ENCODE peak calls at places on chromosome 18, in seven cellular contexts. Y is H9, O is IMR-90, V is H1, T is neuronal stem cell, S is mesenchymal stem cell, W is trophoblast cell. I is an unnamed sample.

GRCh38 chr18:48979944-48980890 is 29.5 kb upstream of the SMAD7 start:
- DNase-seq in W (peak; percentile 58), O (peak; percentile 65), Y (peak; percentile 28), S (peak; percentile 75), T (no peak), V (no peak), I (no peak)

GRCh38 chr18:22332590-22332989 is 85.1 kb downstream of the CTAGE1 start:
- DNase-seq in V (peak; percentile 75), T (no peak), S (no peak), W (no peak), Y (peak; percentile 82), O (no peak), I (peak; percentile 91)

GRCh38 chr18:63342206-63342605 is 22.6 kb upstream of the BCL2 start:
- DNase-seq in Y (peak; percentile 48), T (no peak), V (peak; percentile 53), O (peak; percentile 28), S (peak; percentile 48), W (peak; percentile 43), I (peak; percentile 63)

GRCh38 chr18:2855560-2856350 is 8.9 kb downstream of the EMILIN2 start:
- DNase-seq in T (no peak), O (no peak), Y (no peak), W (peak; percentile 98), S (no peak), V (no peak), I (no peak)

GRCh38 chr18:39198376-39198775 is 1632.8 kb upstream of the CELF4 start:
- DNase-seq in S (no peak), T (no peak), O (peak; percentile 12), Y (no peak), W (peak; percentile 67), V (no peak), I (no peak)

GRCh38 chr18:36811430-36811829 is 17.4 kb downstream of the TPGS2 start:
- DNase-seq in Y (no peak), O (peak; percentile 35), W (peak; percentile 40), V (no peak), S (no peak), T (no peak), I (no peak)

GRCh38 chr18:72543362-72544055 is 633 bp downstream of the CBLN2 start:
- DNase-seq in S (no peak), W (no peak), V (peak; percentile 56), O (no peak), Y (peak; percentile 30), T (peak; percentile 20), I (peak; percentile 26)

GRCh38 chr18:48152549-48152948 is 222.1 kb upstream of the SMAD2 start:
- DNase-seq in T (no peak), W (peak; percentile 97), S (peak; percentile 86), O (no peak), Y (no peak), V (no peak), I (no peak)

GRCh38 chr18:69574401-69574800 is 173.7 kb downstream of the DOK6 start:
- DNase-seq in O (no peak), W (no peak), T (no peak), Y (no peak), S (no peak), V (no peak), I (no peak)

GRCh38 chr18:57077786-57078552 is 68.9 kb upstream of the BOD1L2 start:
- DNase-seq in T (no peak), S (no peak), W (no peak), O (no peak), V (no peak), Y (peak; percentile 31), I (no peak)

GRCh38 chr18:32173654-32174053 is 16.2 kb upstream of the MEP1B start:
- DNase-seq in Y (no peak), O (no peak), S (no peak), W (no peak), V (no peak), T (no peak), I (no peak)

GRCh38 chr18:80229342-80229741 is 18.0 kb downstream of the PARD6G start:
- DNase-seq in O (no peak), Y (no peak), W (no peak), V (peak; percentile 30), T (no peak), S (no peak), I (no peak)

GRCh38 chr18:42532119-42532518 is 577.1 kb downstream of the PIK3C3 start:
- DNase-seq in W (no peak), V (no peak), O (no peak), S (no peak), Y (no peak), T (no peak), I (no peak)

GRCh38 chr18:4843771-4844170 is 353.3 kb downstream of the AKAIN1 start:
- DNase-seq in T (no peak), Y (no peak), O (no peak), W (no peak), S (no peak), V (no peak), I (peak; percentile 91)

GRCh38 chr18:49639643-49640361 is 77.9 kb downstream of the LIPG start:
- DNase-seq in T (no peak), W (no peak), Y (no peak), S (peak; percentile 24), V (no peak), O (no peak), I (no peak)

GRCh38 chr18:6497543-6497942 is 82.8 kb upstream of the L3MBTL4 start:
- DNase-seq in V (no peak), Y (no peak), T (no peak), O (no peak), W (no peak), S (no peak), I (peak; percentile 28)
- H2AK5ac ChIP-seq in V (no peak overlapping the region), Y (no peak overlapping the region), T (no peak overlapping the region), O (no peak overlapping the region), W (no peak overlapping the region), S (no peak overlapping the region), I (no peak overlapping the region)

DNA sequence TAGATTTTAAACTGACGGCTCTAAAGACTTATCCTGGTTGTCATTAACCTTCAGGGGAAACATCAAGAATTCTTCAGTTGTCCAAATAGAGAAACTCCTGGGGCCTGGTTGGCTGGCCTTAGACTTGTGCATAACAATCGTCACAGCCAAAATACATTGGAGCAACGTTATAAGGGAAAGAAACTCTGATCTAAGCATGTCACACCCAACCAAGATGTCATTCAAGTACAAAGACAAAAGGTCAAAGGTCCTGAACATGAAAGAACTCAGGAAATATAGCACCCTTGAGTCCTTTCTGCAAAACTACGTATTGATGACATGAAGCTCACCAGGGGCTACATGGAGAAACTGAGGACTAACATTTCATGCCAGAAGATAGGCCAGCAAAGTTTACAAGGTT is 23.7 kb upstream of the APCDD1 start:
- DNase-seq in Y (no peak), W (no peak), T (no peak), S (no peak), O (no peak), V (no peak), I (no peak)
- H3K4ac ChIP-seq in Y (no peak overlapping the region), W (no peak overlapping the region), T (no peak overlapping the region), S (no peak overlapping the region), O (no peak overlapping the region), V (no peak overlapping the region), I (no peak overlapping the region)

GRCh38 chr18:78913830-78914585 is 65.6 kb upstream of the SALL3 start:
- DNase-seq in Y (no peak), T (no peak), O (no peak), S (no peak), W (no peak), V (peak; percentile 24), I (no peak)

GRCh38 chr18:78913395-78913794 is 66.2 kb upstream of the SALL3 start:
- DNase-seq in V (peak; percentile 23), Y (peak; percentile 7), T (no peak), S (no peak), O (no peak), W (no peak), I (no peak)

GRCh38 chr18:78912336-78912735 is 67.3 kb upstream of the SALL3 start:
- DNase-seq in T (no peak), Y (peak; percentile 15), V (peak; percentile 27), S (no peak), O (no peak), W (no peak), I (no peak)

GRCh38 chr18:78912862-78913261 is 66.8 kb upstream of the SALL3 start:
- DNase-seq in T (no peak), O (no peak), S (no peak), Y (peak; percentile 22), V (peak; percentile 31), W (no peak), I (no peak)

DNA sequence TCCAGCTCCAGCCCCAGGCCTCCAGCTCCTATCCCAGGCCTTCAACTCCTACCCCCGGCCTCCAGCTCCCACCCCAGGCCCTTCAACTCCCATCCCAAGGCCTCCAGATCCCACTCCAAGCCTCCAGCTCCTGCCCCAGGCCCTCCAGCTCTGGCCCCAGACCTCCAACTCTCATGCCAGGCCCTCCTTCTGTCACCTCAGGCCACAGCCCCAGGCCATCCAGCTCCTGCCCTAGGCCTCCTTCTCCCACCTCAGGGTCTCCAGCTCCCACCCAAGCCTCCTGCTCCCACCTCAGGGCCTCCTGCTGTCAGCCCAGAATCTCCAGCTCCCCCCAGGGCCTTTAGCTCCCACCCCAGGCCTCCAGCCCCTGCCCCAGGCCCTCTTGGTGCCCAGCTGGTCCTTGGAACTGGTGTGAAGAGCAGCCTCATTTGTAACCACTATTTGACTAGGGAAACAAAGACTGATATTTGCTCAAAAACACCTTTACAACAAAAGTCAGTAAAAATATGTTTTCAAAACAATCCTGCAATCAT is 67.8 kb upstream of the SALL3 start:
- DNase-seq in O (no peak), S (no peak), W (no peak), T (no peak), Y (peak; percentile 10), V (peak; percentile 8), I (no peak)
- H2AK5ac ChIP-seq in O (no peak overlapping the region), S (no peak overlapping the region), W (no peak overlapping the region), T (no peak overlapping the region), Y (no peak overlapping the region), V (no peak overlapping the region), I (no peak overlapping the region)

GRCh38 chr18:9570255-9570654 is 44.1 kb downstream of the PPP4R1 start:
- DNase-seq in Y (no peak), V (no peak), S (no peak), W (no peak), T (no peak), O (no peak), I (no peak)

GRCh38 chr18:9565407-9565806 is 49.0 kb downstream of the PPP4R1 start:
- DNase-seq in T (no peak), O (no peak), W (no peak), Y (no peak), V (no peak), S (no peak), I (no peak)

GRCh38 chr18:9569178-9569577 is 45.2 kb downstream of the PPP4R1 start:
- DNase-seq in Y (no peak), V (no peak), O (no peak), W (no peak), S (no peak), T (no peak), I (no peak)

GRCh38 chr18:9571546-9571945 is 42.8 kb downstream of the PPP4R1 start:
- DNase-seq in T (no peak), S (no peak), V (no peak), O (no peak), Y (no peak), W (peak; percentile 68), I (no peak)

GRCh38 chr18:9568186-9568585 is 46.2 kb downstream of the PPP4R1 start:
- DNase-seq in S (no peak), O (no peak), Y (no peak), T (no peak), V (no peak), W (no peak), I (no peak)
- H3K4ac ChIP-seq in S (no peak overlapping the region), O (no peak overlapping the region), Y (no peak overlapping the region), T (no peak overlapping the region), V (no peak overlapping the region), W (no peak overlapping the region), I (no peak overlapping the region)

GRCh38 chr18:67661555-67661954 is 145.0 kb upstream of the DSEL start:
- DNase-seq in O (no peak), S (no peak), T (no peak), Y (no peak), V (no peak), W (no peak), I (no peak)
- H2AK5ac ChIP-seq in O (no peak overlapping the region), S (no peak overlapping the region), T (no peak overlapping the region), Y (no peak overlapping the region), V (no peak overlapping the region), W (no peak overlapping the region), I (no peak overlapping the region)

I was measured in mesendoderm.